ENCODE peak calls at places on chromosome X, in nine cellular contexts. Y is H1; F is AG10803; M is body of pancreas; Z is BE2C; D is neural progenitor cell; L is CD8-positive, alpha-beta T cell; X is fibroblast of the aortic adventitia; J is foreskin fibroblast. O is an unnamed sample.

GRCh38 chrX:8607326-8607725 is 124.6 kb downstream of the ANOS1 start:
- DNase-seq in D (no peak), J (peak), Y (no peak), Z (no peak), L (no peak), F (no peak), M (no peak), X (no peak), O (no peak)

GRCh38 chrX:20693071-20693470 is 426.4 kb upstream of the RPS6KA3 start:
- DNase-seq in F (peak), D (no peak), Y (no peak), Z (peak), L (no peak), X (peak), J (peak), M (no peak), O (no peak)

GRCh38 chrX:115362334-115363095 is 73.0 kb downstream of the LUZP4 start:
- DNase-seq in F (no peak), J (no peak), D (no peak), X (peak), M (no peak), Y (no peak), Z (no peak), L (no peak), O (no peak)

GRCh38 chrX:153926863-153927685 is 1.0 kb upstream of the ARHGAP4 start:
- DNase-seq in M (peak), L (peak), J (peak), Z (peak), F (peak), X (peak), Y (no peak), D (peak), O (peak)

GRCh38 chrX:95949588-95949987 is 735.1 kb upstream of the DIAPH2 start:
- DNase-seq in L (no peak), Z (no peak), M (no peak), J (no peak), F (no peak), X (no peak), Y (no peak), D (no peak), O (no peak)

GRCh38 chrX:22950278-22951266 is 49.2 kb upstream of the DDX53 start:
- DNase-seq in L (no peak), J (peak), D (no peak), M (peak), F (peak), Z (peak), X (peak), Y (no peak), O (no peak)

GRCh38 chrX:134990475-134991473 is at the start of gene SMIM10:
- DNase-seq in Z (peak), Y (peak), L (no peak), F (peak), D (peak), M (peak), X (peak), J (peak), O (peak)

GRCh38 chrX:110915120-110915519 is 119.5 kb upstream of the CHRDL1 start:
- DNase-seq in Y (no peak), D (no peak), L (no peak), F (peak), J (peak), X (peak), M (no peak), Z (no peak), O (no peak)

GRCh38 chrX:71910526-71911022 is at the start of gene NHSL2:
- DNase-seq in D (peak), M (peak), Z (peak), X (no peak), Y (peak), L (no peak), F (peak), J (peak), O (peak)

GRCh38 chrX:107355533-107355932 is 93.9 kb upstream of the FRMPD3 start:
- DNase-seq in J (no peak), F (no peak), L (no peak), D (peak), Z (no peak), Y (no peak), X (no peak), M (no peak), O (no peak)

GRCh38 chrX:136166221-136166855 is 19.0 kb downstream of the FHL1 start:
- DNase-seq in M (no peak), Z (no peak), J (peak), F (peak), D (peak), X (peak), Y (no peak), L (no peak), O (no peak)

GRCh38 chrX:13341491-13342101 is 21.7 kb upstream of the ATXN3L start:
- DNase-seq in D (no peak), J (peak), Y (no peak), X (peak), M (no peak), L (no peak), Z (no peak), F (no peak), O (no peak)

GRCh38 chrX:83535417-83536244 is 27.5 kb downstream of the POU3F4 start:
- DNase-seq in X (no peak), J (no peak), Y (no peak), Z (no peak), D (no peak), L (no peak), M (no peak), F (no peak), O (no peak)

GRCh38 chrX:17078031-17078730 is 131.7 kb downstream of the REPS2 start:
- DNase-seq in L (no peak), F (peak), D (no peak), Z (no peak), X (peak), J (peak), M (no peak), Y (no peak), O (no peak)

GRCh38 chrX:50889582-50889981 is 21.0 kb upstream of the BMP15 start:
- DNase-seq in M (no peak), F (no peak), J (no peak), Z (no peak), Y (peak), X (no peak), L (no peak), D (no peak), O (no peak)

GRCh38 chrX:50893466-50893865 is 17.1 kb upstream of the BMP15 start:
- DNase-seq in M (no peak), F (no peak), D (no peak), X (no peak), Z (no peak), Y (no peak), L (no peak), J (no peak), O (no peak)

DNA sequence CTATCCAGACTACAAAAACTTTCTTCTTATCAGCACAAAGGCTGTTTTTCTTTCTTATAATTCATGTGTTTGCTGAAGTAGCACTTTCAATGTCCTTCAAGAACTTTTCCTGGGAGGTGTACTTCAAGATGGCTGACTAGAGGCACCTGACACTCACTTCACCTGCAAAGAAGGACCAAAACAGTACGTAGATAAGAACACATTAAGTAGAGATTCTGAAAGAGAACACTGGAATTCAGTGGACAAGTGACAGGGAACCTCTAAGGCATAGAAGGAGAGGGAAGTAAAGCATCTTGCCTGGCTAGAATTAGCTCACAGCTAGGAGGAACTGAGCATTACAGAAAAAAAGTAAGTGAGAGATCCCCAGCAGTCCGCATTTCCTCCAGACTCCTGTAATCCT is 21.7 kb upstream of the BMP15 start:
- DNase-seq in X (no peak), J (no peak), L (no peak), M (no peak), D (no peak), F (no peak), Z (no peak), Y (no peak), O (no peak)
- TF ChIP-seq CTCF in X (no peak), J (no peak), L (no peak), M (no peak), D (no peak), F (no peak), Z (no peak), Y (no peak), O (no peak)

GRCh38 chrX:131067216-131067615 is 9.1 kb downstream of the ARHGAP36 start:
- DNase-seq in M (no peak), F (no peak), Y (peak), Z (no peak), D (no peak), X (no peak), J (no peak), L (no peak), O (no peak)

GRCh38 chrX:131066237-131066636 is 8.1 kb downstream of the ARHGAP36 start:
- DNase-seq in Y (no peak), J (no peak), M (no peak), X (no peak), Z (no peak), D (no peak), L (no peak), F (no peak), O (no peak)

GRCh38 chrX:131072871-131073571 is 14.9 kb downstream of the ARHGAP36 start:
- DNase-seq in F (no peak), L (no peak), Z (no peak), D (peak), X (no peak), M (no peak), Y (peak), J (no peak), O (no peak)

GRCh38 chrX:131067846-131068745 is 9.9 kb downstream of the ARHGAP36 start:
- DNase-seq in M (no peak), D (peak), F (no peak), J (no peak), X (no peak), Y (peak), Z (peak), L (no peak), O (no peak)

GRCh38 chrX:131068945-131069719 is 11.0 kb downstream of the ARHGAP36 start:
- DNase-seq in Z (peak), Y (peak), M (peak), F (peak), D (peak), J (peak), X (peak), L (no peak), O (peak)
- TF ChIP-seq CTCF in Z (peak), Y (peak), M (peak), F (peak), D (peak), J (peak), X (peak), L (no peak), O (no peak)

GRCh38 chrX:47311857-47312774 is 58.3 kb upstream of the ZNF157 start:
- DNase-seq in X (peak), D (peak), F (peak), Z (peak), Y (peak), M (peak), J (peak), L (peak), O (peak)
- TF ChIP-seq CTCF in X (peak), D (peak), F (peak), Z (peak), Y (peak), M (peak), J (peak), L (peak), O (peak)

GRCh38 chrX:40068048-40068447 is 29.7 kb downstream of the BCOR start:
- DNase-seq in M (no peak), D (no peak), J (peak), L (no peak), Y (no peak), X (no peak), Z (no peak), F (peak), O (no peak)
- TF ChIP-seq CTCF in M (no peak), D (no peak), J (no peak), L (no peak), Y (no peak), X (no peak), Z (peak), F (peak), O (no peak)

O was measured in GM20000.